ENCODE peak calls at places on chromosomes 13 and 19, in four cellular contexts. F is neural progenitor cell; Q is CD4-positive, alpha-beta memory T cell; X is fibroblast of lung. T is an unnamed sample.

GRCh38 chr19:46660601-46661019 is 372 bp downstream of the DACT3 start:
- DNase-seq in X (no peak), Q (no peak), F (peak; percentile 55), T (no peak)

GRCh38 chr19:45814166-45814780 is 835 bp downstream of the RSPH6A start:
- DNase-seq in F (no peak), Q (no peak), X (no peak), T (no peak)

GRCh38 chr13:48412881-48413351 is at the start of gene LPAR6:
- DNase-seq in Q (peak; percentile 49), X (peak; percentile 81), F (peak; percentile 13), T (peak; percentile 75)

GRCh38 chr19:7902796-7903243 is 857 bp upstream of the MAP2K7 start:
- DNase-seq in Q (no peak), X (no peak), F (no peak), T (no peak)

GRCh38 chr19:33394723-33395560 is 21.4 kb downstream of the CEBPG start:
- DNase-seq in Q (no peak), X (no peak), F (no peak), T (no peak)

GRCh38 chr13:48478401-48478800 is 54.5 kb downstream of the RCBTB2 start:
- DNase-seq in Q (no peak), F (no peak), X (peak; percentile 19), T (peak; percentile 10)

GRCh38 chr19:5452594-5453565 is 2.3 kb upstream of the ZNRF4 start:
- DNase-seq in Q (no peak), X (peak; percentile 20), F (peak; percentile 37), T (no peak)

GRCh38 chr13:78420814-78421213 is 182.5 kb downstream of the POU4F1 start:
- DNase-seq in Q (no peak), X (no peak), F (no peak), T (no peak)

GRCh38 chr13:41563501-41564001 is 106.2 kb downstream of the RGCC start:
- DNase-seq in F (no peak), Q (no peak), X (peak; percentile 91), T (peak; percentile 92)

GRCh38 chr19:56508282-56508778 is 675 bp downstream of the ZNF471 start:
- DNase-seq in Q (no peak), X (no peak), F (no peak), T (no peak)

GRCh38 chr13:79966502-79966901 is 374.4 kb downstream of the SPRY2 start:
- DNase-seq in Q (no peak), X (no peak), F (no peak), T (no peak)

GRCh38 chr13:98507060-98507797 is 69.7 kb downstream of the STK24 start:
- DNase-seq in X (peak; percentile 80), Q (no peak), F (peak; percentile 79), T (peak; percentile 80)

GRCh38 chr13:77300176-77301141 is 26.4 kb downstream of the MYCBP2 start:
- DNase-seq in Q (no peak), F (no peak), X (peak; percentile 75), T (peak; percentile 68)

GRCh38 chr19:28244966-28245365 is 968.0 kb downstream of the UQCRFS1 start:
- DNase-seq in F (no peak), X (no peak), Q (no peak), T (no peak)

GRCh38 chr19:5360003-5360820 is 19.6 kb upstream of the PTPRS start:
- DNase-seq in X (peak; percentile 64), F (no peak), Q (no peak), T (peak; percentile 49)

GRCh38 chr13:30133554-30133912 is 173.8 kb downstream of the KATNAL1 start:
- DNase-seq in F (no peak), X (no peak), Q (no peak), T (no peak)

GRCh38 chr13:108911807-108912206 is 282.4 kb downstream of the MYO16 start:
- DNase-seq in F (no peak), X (no peak), Q (no peak), T (no peak)

GRCh38 chr19:18388328-18389094 is 2.6 kb downstream of the GDF15 start:
- DNase-seq in X (peak; percentile 50), Q (peak; percentile 73), F (peak; percentile 84), T (no peak)

GRCh38 chr19:57903298-57904174 is 12.9 kb downstream of the ZNF417 start:
- DNase-seq in X (peak; percentile 21), F (peak; percentile 33), Q (peak; percentile 19), T (peak; percentile 21)

GRCh38 chr13:40352385-40352778 is 314.1 kb downstream of the FOXO1 start:
- DNase-seq in Q (no peak), F (no peak), X (peak; percentile 25), T (no peak)

GRCh38 chr13:62512194-62513141 is 1096.8 kb upstream of the PCDH20 start:
- DNase-seq in Q (no peak), X (peak; percentile 1), F (peak; percentile 69), T (no peak)

GRCh38 chr19:31715249-31715944 is 366.2 kb upstream of the TSHZ3 start:
- DNase-seq in Q (no peak), F (no peak), X (peak; percentile 27), T (peak; percentile 17)

GRCh38 chr19:19782783-19783182 is 38.8 kb downstream of the ZNF506 start:
- DNase-seq in F (no peak), Q (no peak), X (no peak), T (no peak)

GRCh38 chr13:43074824-43075510 is 51.6 kb downstream of the DNAJC15 start:
- DNase-seq in F (no peak), Q (no peak), X (no peak), T (no peak)

GRCh38 chr19:2578391-2578826 is 102.5 kb downstream of the GADD45B start:
- DNase-seq in Q (no peak), F (peak; percentile 43), X (peak; percentile 79), T (peak; percentile 71)
- H3K4me3 ChIP-seq in Q (no peak overlapping the region), F (peak overlapping the region; percentile 53), X (peak overlapping the region; percentile 41), T (peak overlapping the region; percentile 61)

GRCh38 chr13:28384789-28385188 is 110.1 kb downstream of the FLT1 start:
- DNase-seq in X (no peak), Q (no peak), F (no peak), T (no peak)

GRCh38 chr13:28376604-28377003 is 118.3 kb downstream of the FLT1 start:
- DNase-seq in X (no peak), F (no peak), Q (no peak), T (no peak)

GRCh38 chr13:28380319-28380718 is 114.6 kb downstream of the FLT1 start:
- DNase-seq in Q (no peak), X (no peak), F (no peak), T (no peak)

GRCh38 chr13:28375250-28375930 is 119.5 kb downstream of the FLT1 start:
- DNase-seq in Q (no peak), F (no peak), X (no peak), T (no peak)

DNA sequence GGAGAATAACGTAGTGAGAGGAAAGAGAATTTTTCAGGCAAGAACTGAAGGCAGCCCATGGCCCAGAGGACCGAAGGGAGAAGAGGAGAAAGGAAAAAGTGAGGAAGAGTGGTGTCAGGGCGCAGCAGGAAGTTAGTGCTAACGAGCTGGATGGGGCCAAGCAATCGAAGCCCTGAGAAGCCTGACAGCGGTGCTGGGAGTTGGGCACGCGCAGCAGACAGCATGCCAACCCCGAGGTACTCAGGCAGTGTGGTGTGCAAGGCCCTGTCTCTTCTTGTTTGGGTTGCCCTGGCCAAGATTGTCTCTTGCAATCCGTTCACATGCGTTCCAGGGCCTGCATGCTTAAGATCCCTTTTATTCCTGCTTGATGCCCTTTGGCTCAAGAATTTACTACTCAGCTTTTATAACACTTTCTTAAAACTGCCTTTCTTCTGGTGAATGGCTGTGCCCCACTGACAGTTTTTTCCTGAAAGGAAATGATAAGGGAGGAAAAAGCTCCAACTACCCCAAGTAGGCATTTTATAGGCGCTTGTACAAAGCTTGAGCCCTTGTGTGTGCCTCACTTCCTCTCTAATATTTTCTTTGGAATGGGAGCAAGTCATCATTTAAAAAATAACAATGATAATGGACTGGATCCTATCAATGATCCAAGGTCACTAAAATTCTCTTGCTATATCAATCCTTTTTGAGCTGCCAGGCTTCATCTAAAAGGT is 115.4 kb downstream of the FLT1 start:
- DNase-seq in F (no peak), Q (no peak), X (no peak), T (no peak)
- H3K27me3 ChIP-seq in F (no peaks in the 10 kb centered on the region), Q (no peaks in the 10 kb centered on the region), X (no peaks in the 10 kb centered on the region), T (no peaks in the 10 kb centered on the region)

DNA sequence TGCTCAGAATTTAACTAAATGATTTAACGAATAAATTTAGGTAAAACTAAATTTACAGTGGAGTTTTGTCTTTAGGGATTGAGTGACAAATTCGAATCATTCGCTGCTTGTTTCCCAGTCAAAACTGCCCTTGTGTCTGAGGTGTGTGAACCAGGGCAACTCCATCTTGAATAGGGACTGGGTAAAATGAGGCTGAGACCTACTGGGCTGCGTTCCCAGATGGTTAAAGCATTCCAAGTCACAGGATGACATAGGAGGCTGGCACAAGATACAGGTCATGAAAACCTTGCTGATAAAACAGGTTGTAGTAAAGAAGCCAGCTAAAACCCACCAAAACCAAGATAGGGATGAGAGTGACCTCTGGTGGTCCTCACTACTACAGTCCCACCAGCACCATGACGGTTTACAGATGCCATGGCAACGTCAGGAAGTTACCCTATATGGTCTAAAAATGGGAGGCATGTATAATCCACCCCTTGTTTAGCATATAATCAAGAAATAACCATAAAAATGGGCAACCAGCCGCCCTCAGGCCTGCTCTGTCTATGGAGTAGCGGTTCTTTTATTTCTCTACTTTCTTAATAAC is 10.2 kb upstream of the ANKRD10 start:
- DNase-seq in F (peak; percentile 55), X (no peak), Q (no peak), T (no peak)
- H3K4me3 ChIP-seq in F (no peak overlapping the region), X (no peak overlapping the region), Q (no peak overlapping the region), T (no peak overlapping the region)

DNA sequence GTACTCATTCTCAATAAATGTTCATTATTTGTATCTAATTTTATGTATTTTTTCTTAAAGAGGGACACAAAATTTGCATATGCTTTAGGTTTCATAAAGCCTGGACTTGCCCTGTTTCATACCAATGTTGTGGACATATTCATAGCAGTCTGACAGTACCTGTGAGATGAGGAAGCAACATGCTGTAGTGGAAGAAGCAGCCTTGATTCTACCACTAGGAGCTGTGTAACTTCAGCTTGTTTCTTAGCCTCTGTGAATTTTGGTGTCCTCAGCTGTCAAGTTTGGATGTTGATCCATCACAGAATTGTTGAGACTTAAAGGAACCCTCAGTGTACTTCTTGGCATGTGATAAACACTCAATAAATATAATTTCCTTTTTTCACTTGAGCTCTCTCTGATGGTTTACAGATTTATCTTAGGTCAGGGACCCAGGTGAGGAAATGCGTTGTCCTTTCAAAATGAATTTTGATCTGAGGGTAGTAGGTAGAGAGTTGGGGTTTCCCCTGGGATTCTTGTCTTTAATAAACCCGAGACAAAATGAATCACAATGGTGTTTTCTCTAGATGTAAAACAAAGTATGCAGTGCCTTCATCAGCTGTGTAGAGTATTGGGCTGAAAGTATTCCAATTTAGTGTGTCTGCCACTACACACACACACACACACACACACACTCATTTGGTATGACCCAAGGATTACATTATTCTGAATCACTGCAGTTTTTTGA is 152.1 kb downstream of the KCNRG start:
- DNase-seq in F (no peak), Q (no peak), X (peak; percentile 33), T (no peak)
- H3K27me3 ChIP-seq in F (no peaks in the 10 kb centered on the region), Q (no peaks in the 10 kb centered on the region), X (no peaks in the 10 kb centered on the region), T (no peaks in the 10 kb centered on the region)

GRCh38 chr13:101624210-101624922 is 171.9 kb downstream of the ITGBL1 start:
- DNase-seq in Q (peak; percentile 6), X (no peak), F (peak; percentile 6), T (no peak)

GRCh38 chr13:101628900-101629299 is 176.4 kb downstream of the ITGBL1 start:
- DNase-seq in Q (no peak), X (no peak), F (no peak), T (no peak)

GRCh38 chr13:101624981-101625380 is 172.5 kb downstream of the ITGBL1 start:
- DNase-seq in F (no peak), X (no peak), Q (peak; percentile 8), T (no peak)

GRCh38 chr13:101626925-101627555 is 174.6 kb downstream of the ITGBL1 start:
- DNase-seq in X (no peak), F (no peak), Q (peak; percentile 33), T (no peak)

GRCh38 chr13:101627556-101627943 is 175.1 kb downstream of the ITGBL1 start:
- DNase-seq in F (no peak), Q (no peak), X (peak; percentile 28), T (peak; percentile 9)
- H3K4me3 ChIP-seq in F (no peak overlapping the region), Q (peak overlapping the region; percentile 12), X (peak overlapping the region; percentile 51), T (no peak overlapping the region)